ENCODE peak calls at places on chromosomes 12 and 14, in four cellular contexts. One of them, this sample, is unnamed.

GRCh38 chr12:118377005-118377890 is 893 bp downstream of the SUDS3 start:
- DNase-seq in testis: no peak
- DNase-seq in brain microvascular endothelial cell: no peak
- DNase-seq in HFF-Myc: no peak
- DNase-seq in this sample: no peak

GRCh38 chr14:100804558-100805309 is 21.2 kb upstream of the MEG3 start:
- DNase-seq in testis: no peak
- DNase-seq in brain microvascular endothelial cell: no peak
- DNase-seq in HFF-Myc: no peak
- DNase-seq in this sample: no peak

GRCh38 chr14:22388669-22389625 is 200.1 kb downstream of the DAD1 start:
- DNase-seq in testis: no peak
- DNase-seq in brain microvascular endothelial cell: peak
- DNase-seq in HFF-Myc: no peak
- DNase-seq in this sample: peak

GRCh38 chr14:51607677-51608076 is 44.0 kb upstream of the FRMD6 start:
- DNase-seq in testis: peak
- DNase-seq in brain microvascular endothelial cell: peak
- DNase-seq in HFF-Myc: peak
- DNase-seq in this sample: peak

GRCh38 chr12:51592034-51592705 is 1.1 kb downstream of the SCN8A start:
- DNase-seq in testis: no peak
- DNase-seq in brain microvascular endothelial cell: no peak
- DNase-seq in HFF-Myc: peak
- DNase-seq in this sample: peak

GRCh38 chr14:36647827-36648753 is 13.6 kb upstream of the PAX9 start:
- DNase-seq in testis: peak
- DNase-seq in brain microvascular endothelial cell: peak
- DNase-seq in HFF-Myc: no peak
- DNase-seq in this sample: peak

GRCh38 chr12:109538191-109538863 is 35.0 kb downstream of the MMAB start:
- DNase-seq in testis: no peak
- DNase-seq in brain microvascular endothelial cell: no peak
- DNase-seq in HFF-Myc: no peak
- DNase-seq in this sample: no peak

GRCh38 chr12:121805800-121806555 is 2.2 kb downstream of the SETD1B start:
- DNase-seq in testis: no peak
- DNase-seq in brain microvascular endothelial cell: no peak
- DNase-seq in HFF-Myc: no peak
- DNase-seq in this sample: no peak

GRCh38 chr12:58148405-58148804 is 207.0 kb downstream of the ATP23 start:
- DNase-seq in testis: no peak
- DNase-seq in brain microvascular endothelial cell: peak
- DNase-seq in HFF-Myc: peak
- DNase-seq in this sample: peak

DNA sequence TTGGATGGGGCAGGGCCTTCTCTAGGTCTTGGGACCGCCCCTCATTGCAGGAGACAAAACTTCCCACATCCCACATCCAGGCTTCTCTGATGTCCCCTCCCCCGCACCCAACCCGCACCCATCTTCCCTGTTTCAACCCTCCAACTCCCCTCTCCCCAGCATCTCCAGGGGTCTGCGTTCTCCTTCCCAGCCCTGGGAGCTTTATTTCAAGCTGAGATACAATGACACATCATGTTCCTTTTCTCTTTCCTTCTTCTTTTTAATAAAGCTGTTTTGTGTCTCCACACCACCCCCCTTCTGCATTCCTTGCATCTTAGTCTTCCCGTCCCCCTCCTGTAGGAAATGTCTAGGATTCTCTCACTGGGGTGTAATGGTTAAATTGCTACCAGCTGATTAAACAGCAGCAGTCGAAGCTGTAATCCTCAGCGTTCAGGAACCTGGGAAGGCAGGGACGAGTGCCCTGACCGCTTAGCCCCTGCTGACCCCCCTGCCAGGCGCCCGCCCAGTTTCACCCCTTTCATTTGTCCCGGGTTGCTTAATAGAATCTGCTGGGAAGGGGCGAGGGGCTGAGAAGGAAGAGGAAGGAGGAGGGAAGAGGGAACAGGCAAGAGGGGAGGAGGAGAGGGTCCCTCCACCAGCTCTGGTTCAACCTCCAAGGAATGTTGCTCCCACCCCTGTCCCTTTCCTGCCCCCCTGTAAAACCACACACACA is 104.4 kb upstream of the MED13L start:
- DNase-seq in testis: no peak
- DNase-seq in brain microvascular endothelial cell: peak
- DNase-seq in HFF-Myc: peak
- DNase-seq in this sample: peak
- H3K4me3 ChIP-seq in testis: no peak
- H3K4me3 ChIP-seq in brain microvascular endothelial cell: peak
- H3K4me3 ChIP-seq in HFF-Myc: peak
- H3K4me3 ChIP-seq in this sample: peak

GRCh38 chr12:102916252-102917025 is 605 bp downstream of the PAH start:
- DNase-seq in testis: no peak
- DNase-seq in brain microvascular endothelial cell: no peak
- DNase-seq in HFF-Myc: no peak
- DNase-seq in this sample: no peak
- H3K4me3 ChIP-seq in testis: peak
- H3K4me3 ChIP-seq in brain microvascular endothelial cell: no peak
- H3K4me3 ChIP-seq in HFF-Myc: no peak
- H3K4me3 ChIP-seq in this sample: no peak

GRCh38 chr12:112005419-112006395 is 7.3 kb downstream of the TMEM116 start:
- DNase-seq in testis: no peak
- DNase-seq in brain microvascular endothelial cell: no peak
- DNase-seq in HFF-Myc: no peak
- DNase-seq in this sample: no peak
- H3K4me3 ChIP-seq in testis: no peak
- H3K4me3 ChIP-seq in brain microvascular endothelial cell: no peak
- H3K4me3 ChIP-seq in HFF-Myc: no peak
- H3K4me3 ChIP-seq in this sample: no peak

DNA sequence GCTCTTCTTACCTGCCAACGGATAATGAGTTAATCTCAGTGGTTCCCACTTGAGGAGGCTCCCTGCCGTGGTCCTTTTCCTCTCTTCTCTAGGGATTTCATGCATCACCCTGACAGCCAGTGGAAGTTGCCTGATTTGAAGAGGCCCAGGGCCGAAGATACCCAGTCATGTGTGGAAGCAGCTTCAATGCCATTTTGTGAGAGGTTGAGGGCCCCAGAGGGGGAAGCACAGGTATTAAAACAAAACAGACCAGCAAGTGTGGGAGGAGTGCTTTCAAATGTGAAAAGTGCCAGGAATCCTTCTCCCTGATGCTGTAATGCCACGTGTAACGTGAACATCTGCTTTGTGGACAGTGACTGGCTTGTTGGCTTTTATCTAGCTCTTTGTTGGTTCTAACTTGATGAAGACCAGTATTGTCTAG is 1.5 kb downstream of the TCP11L2 start:
- DNase-seq in testis: no peak
- DNase-seq in brain microvascular endothelial cell: no peak
- DNase-seq in HFF-Myc: no peak
- DNase-seq in this sample: peak
- H3K4me3 ChIP-seq in testis: peak
- H3K4me3 ChIP-seq in brain microvascular endothelial cell: no peak
- H3K4me3 ChIP-seq in HFF-Myc: no peak
- H3K4me3 ChIP-seq in this sample: peak

GRCh38 chr14:68306265-68306933 is 486.5 kb downstream of the ZFP36L1 start:
- DNase-seq in testis: no peak
- DNase-seq in brain microvascular endothelial cell: no peak
- DNase-seq in HFF-Myc: no peak
- DNase-seq in this sample: no peak

GRCh38 chr14:68305738-68306137 is 486.2 kb downstream of the RAD51B start:
- DNase-seq in testis: no peak
- DNase-seq in brain microvascular endothelial cell: no peak
- DNase-seq in HFF-Myc: no peak
- DNase-seq in this sample: no peak

GRCh38 chr14:68307769-68308168 is 485.1 kb downstream of the ZFP36L1 start:
- DNase-seq in testis: no peak
- DNase-seq in brain microvascular endothelial cell: no peak
- DNase-seq in HFF-Myc: peak
- DNase-seq in this sample: peak

GRCh38 chr14:68308695-68309094 is 484.2 kb downstream of the ZFP36L1 start:
- DNase-seq in testis: no peak
- DNase-seq in brain microvascular endothelial cell: no peak
- DNase-seq in HFF-Myc: no peak
- DNase-seq in this sample: peak

GRCh38 chr14:68306934-68307758 is 485.7 kb downstream of the ZFP36L1 start:
- DNase-seq in testis: no peak
- DNase-seq in brain microvascular endothelial cell: no peak
- DNase-seq in HFF-Myc: no peak
- DNase-seq in this sample: peak
- H3K4me3 ChIP-seq in testis: no peak
- H3K4me3 ChIP-seq in brain microvascular endothelial cell: no peak
- H3K4me3 ChIP-seq in HFF-Myc: no peak
- H3K4me3 ChIP-seq in this sample: no peak

DNA sequence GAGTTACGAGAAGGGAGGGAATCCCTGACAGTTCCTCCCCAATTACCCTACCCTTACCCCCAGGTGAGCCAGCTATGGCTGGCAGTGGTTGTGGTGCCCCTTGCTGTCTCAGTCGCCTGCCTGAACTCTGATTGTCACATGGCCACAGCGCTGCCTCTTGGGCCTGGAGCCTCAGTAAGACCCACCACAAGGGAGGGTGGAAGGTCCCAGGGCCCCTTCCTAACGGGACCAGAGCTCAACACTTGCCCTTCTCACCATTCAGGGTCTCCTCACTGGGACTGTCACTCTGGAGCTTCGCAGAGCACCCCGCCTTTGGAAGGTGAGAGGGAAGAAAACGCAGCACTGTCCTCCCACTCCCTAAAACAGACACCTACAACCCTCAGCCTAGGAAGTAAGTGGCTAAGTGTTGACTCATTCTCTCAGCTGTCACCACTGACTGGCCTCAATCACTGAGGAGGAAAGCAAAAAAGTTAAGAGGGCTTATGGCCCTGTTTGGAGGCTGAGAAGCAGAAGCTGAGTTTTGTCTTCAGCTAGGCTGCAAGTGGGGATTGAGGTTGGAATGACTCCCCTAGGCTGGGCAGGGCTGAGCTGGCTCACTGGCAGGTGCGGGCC is 1.0 kb downstream of the TMEM253 start:
- DNase-seq in testis: no peak
- DNase-seq in brain microvascular endothelial cell: no peak
- DNase-seq in HFF-Myc: no peak
- DNase-seq in this sample: no peak
- H3K4me3 ChIP-seq in testis: no peak
- H3K4me3 ChIP-seq in brain microvascular endothelial cell: no peak
- H3K4me3 ChIP-seq in HFF-Myc: no peak
- H3K4me3 ChIP-seq in this sample: no peak

GRCh38 chr14:103875010-103875409 is 27.6 kb upstream of the PPP1R13B start:
- DNase-seq in testis: no peak
- DNase-seq in brain microvascular endothelial cell: no peak
- DNase-seq in HFF-Myc: no peak
- DNase-seq in this sample: no peak

GRCh38 chr14:103870144-103870876 is 22.9 kb upstream of the PPP1R13B start:
- DNase-seq in testis: no peak
- DNase-seq in brain microvascular endothelial cell: no peak
- DNase-seq in HFF-Myc: no peak
- DNase-seq in this sample: no peak

GRCh38 chr14:103870891-103871595 is 23.7 kb upstream of the PPP1R13B start:
- DNase-seq in testis: no peak
- DNase-seq in brain microvascular endothelial cell: no peak
- DNase-seq in HFF-Myc: no peak
- DNase-seq in this sample: no peak

GRCh38 chr14:103871596-103872480 is 24.5 kb upstream of the PPP1R13B start:
- DNase-seq in testis: peak
- DNase-seq in brain microvascular endothelial cell: no peak
- DNase-seq in HFF-Myc: no peak
- DNase-seq in this sample: no peak

DNA sequence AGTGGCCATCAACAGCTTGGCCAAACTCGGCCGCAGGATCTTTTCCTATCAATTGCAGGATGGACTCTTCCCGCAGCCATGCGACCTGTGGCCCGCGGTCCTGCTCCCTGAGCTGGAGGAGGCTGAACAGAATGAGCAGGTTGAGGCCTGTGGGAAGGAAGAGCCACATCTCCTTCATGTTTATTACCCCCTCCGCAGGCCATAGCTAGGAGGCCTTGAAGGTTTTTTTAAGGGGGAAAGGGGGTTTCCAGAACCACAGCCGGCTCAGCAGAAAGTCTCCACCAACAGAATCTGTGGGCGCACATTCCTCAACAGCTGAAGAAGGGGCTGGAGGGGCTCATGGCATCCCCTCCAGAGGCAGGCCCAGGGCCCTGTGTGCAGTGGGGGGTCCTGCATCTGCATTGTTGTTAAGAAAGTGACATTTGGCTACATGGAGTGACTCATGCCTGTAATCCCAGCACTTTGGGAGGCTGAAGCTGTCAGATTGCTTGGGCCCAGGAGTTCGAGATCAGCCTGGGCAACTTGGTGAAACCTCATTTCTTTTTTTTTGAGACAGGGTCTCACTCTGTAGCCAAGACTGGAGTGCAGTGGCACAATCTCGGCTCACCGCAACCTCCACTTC is 25.2 kb upstream of the PPP1R13B start:
- DNase-seq in testis: no peak
- DNase-seq in brain microvascular endothelial cell: no peak
- DNase-seq in HFF-Myc: no peak
- DNase-seq in this sample: no peak
- H3K4me3 ChIP-seq in testis: peak
- H3K4me3 ChIP-seq in brain microvascular endothelial cell: no peak
- H3K4me3 ChIP-seq in HFF-Myc: no peak
- H3K4me3 ChIP-seq in this sample: peak

DNA sequence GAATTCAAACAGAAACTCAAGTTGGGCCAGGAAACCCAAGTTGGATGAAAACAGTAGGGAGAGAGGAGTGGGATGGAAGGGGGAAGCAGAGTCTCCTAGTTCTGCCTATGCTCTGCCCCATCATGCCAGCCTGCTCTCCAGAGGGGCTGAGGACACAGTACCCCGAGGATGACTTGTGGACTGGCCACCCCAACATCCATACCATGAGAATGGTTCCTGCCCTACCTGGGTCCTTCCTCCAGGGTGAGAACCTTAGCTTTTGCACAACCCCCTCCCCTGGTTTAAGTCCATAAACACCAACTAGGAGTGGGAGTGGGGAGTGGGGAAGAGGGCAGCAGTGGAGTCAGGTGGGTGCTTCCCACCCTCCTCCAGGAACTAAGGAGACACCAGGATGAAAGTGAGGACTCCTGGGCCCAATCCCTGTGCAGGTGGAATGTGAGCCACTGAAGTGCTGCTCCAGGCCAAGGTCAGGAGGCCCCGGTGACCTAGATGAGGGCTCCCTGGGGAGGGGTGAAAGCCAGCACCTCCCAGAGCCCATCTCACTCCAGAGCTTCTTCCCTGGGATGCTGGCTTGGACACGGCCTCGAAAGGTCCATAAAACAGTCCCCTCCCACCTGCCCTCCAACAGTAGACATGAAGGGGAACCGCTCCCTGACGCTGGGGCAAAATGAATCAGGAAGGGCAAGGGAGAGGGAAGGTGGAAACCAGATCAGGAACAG is 6.6 kb downstream of the ZNF385A start:
- DNase-seq in testis: no peak
- DNase-seq in brain microvascular endothelial cell: no peak
- DNase-seq in HFF-Myc: no peak
- DNase-seq in this sample: no peak
- H3K4me3 ChIP-seq in testis: no peak
- H3K4me3 ChIP-seq in brain microvascular endothelial cell: no peak
- H3K4me3 ChIP-seq in HFF-Myc: peak
- H3K4me3 ChIP-seq in this sample: no peak

DNA sequence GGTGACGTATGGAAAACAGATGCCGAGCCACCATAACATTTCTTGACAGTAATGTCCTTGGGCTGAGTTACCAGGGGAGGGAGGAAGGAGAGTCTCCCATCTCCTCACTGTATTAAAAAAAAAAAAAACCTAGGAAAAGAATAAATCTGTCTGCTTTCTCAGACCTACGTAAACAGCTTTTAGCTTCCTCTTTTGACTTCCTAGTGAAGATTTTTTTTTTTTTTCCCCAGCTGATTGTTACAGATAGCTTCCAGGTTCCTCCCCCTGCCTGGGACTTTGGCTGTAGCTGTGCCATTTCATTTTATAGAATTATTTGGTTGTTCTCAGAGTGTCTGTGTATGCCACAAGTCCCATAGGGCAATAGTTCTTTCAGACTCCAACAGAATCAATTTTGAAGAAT is 23.0 kb upstream of the GNS start:
- DNase-seq in testis: no peak
- DNase-seq in brain microvascular endothelial cell: no peak
- DNase-seq in HFF-Myc: no peak
- DNase-seq in this sample: no peak
- H3K4me3 ChIP-seq in testis: peak
- H3K4me3 ChIP-seq in brain microvascular endothelial cell: no peak
- H3K4me3 ChIP-seq in HFF-Myc: no peak
- H3K4me3 ChIP-seq in this sample: no peak